ENCODE peak calls at places on chromosomes 1 and 21, in nine cellular contexts. P is left ventricle myocardium inferior; K is prostate gland; I is tibial artery; Z is BE2C; D is H7; M is effector memory CD4-positive, alpha-beta T cell; E is GM06990; G is aorta. N is an unnamed sample.

GRCh38 chr1:109024651-109025050 is 17.3 kb downstream of the WDR47 start:
- DNase-seq in P (no peak), K (no peak), I (no peak), Z (no peak), D (no peak), M (no peak), E (no peak), G (no peak), N (no peak)

GRCh38 chr1:88726697-88727096 is 42.6 kb downstream of the PKN2 start:
- DNase-seq in P (no peak), K (no peak), I (no peak), Z (no peak), D (no peak), M (no peak), E (no peak), G (no peak), N (no peak)

GRCh38 chr1:225602590-225603206 is 50.2 kb downstream of the ENAH start:
- DNase-seq in P (no peak), K (no peak), I (no peak), Z (no peak), D (no peak), M (no peak), E (no peak), G (no peak), N (no peak)

GRCh38 chr1:212703991-212704564 is 4.4 kb upstream of the BATF3 start:
- DNase-seq in P (no peak), K (no peak), I (no peak), Z (no peak), D (no peak), M (no peak), E (no peak), G (no peak), N (no peak)

GRCh38 chr21:27590271-27590670 is 623.4 kb upstream of the ADAMTS5 start:
- DNase-seq in P (peak; percentile 31), K (no peak), I (peak; percentile 30), Z (no peak), D (no peak), M (no peak), E (no peak), G (no peak), N (no peak)

GRCh38 chr21:34020005-34020847 is 53.2 kb upstream of the MRPS6 start:
- DNase-seq in P (no peak), K (no peak), I (no peak), Z (no peak), D (no peak), M (no peak), E (peak; percentile 79), G (no peak), N (no peak)

GRCh38 chr1:59972216-59972924 is 45.8 kb upstream of the CYP2J2 start:
- DNase-seq in P (no peak), K (no peak), I (no peak), Z (peak; percentile 9), D (no peak), M (no peak), E (no peak), G (no peak), N (no peak)

GRCh38 chr21:32826317-32827167 is 55.0 kb upstream of the PAXBP1 start:
- DNase-seq in P (no peak), K (peak; percentile 21), I (no peak), Z (peak; percentile 33), D (peak; percentile 66), M (no peak), E (no peak), G (no peak), N (peak; percentile 38)

GRCh38 chr1:114015075-114015474 is 35.8 kb downstream of the OLFML3 start:
- DNase-seq in P (no peak), K (no peak), I (no peak), Z (no peak), D (no peak), M (no peak), E (no peak), G (no peak), N (peak; percentile 59)

DNA sequence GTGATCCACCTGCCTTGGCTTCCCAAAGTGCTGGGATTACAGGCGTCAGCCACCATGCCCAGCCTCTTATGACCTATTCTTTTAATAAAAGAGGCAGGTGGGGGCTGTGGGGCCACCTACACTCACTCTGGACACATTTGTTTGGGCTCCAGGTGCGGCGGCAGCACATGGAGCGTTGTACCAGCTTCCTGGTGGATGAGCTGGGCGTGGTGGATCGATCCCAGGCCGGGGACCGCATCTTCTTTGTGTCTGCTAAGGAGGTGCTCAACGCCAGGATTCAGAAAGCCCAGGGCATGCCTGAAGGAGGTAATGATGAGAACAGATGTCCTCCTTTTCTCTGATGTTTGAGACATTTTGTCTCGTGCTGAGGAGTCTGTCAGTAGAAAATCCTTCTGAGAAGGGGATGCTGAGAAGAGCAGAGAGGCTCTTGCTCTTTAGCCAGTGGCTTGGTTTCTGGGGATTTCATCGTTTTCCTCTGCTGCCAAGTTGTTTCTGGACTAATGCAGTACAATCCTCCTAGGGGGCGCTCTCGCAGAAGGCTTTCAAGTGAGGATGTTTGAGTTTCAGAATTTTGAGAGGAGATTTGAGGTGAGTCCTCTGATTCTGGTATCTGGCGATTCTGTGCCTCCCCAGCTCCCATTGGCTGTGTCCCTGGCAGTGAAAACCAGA is 17.9 kb upstream of the MIIP start:
- DNase-seq in P (no peak), K (no peak), I (no peak), Z (peak; percentile 52), D (peak; percentile 83), M (no peak), E (no peak), G (no peak), N (no peak)
- H3K36me3 ChIP-seq in P (peaks cover 100% of the 10 kb centered on the region), K (peaks cover 10% of the 10 kb centered on the region), I (peaks cover 98% of the 10 kb centered on the region), Z (peaks cover 43% of the 10 kb centered on the region), D (peaks cover 55% of the 10 kb centered on the region), M (peaks cover 68% of the 10 kb centered on the region), E (peaks cover 29% of the 10 kb centered on the region), G (peaks cover 9% of the 10 kb centered on the region), N (peaks cover 50% of the 10 kb centered on the region)

GRCh38 chr1:194233069-194233468 is 1046.7 kb upstream of the B3GALT2 start:
- DNase-seq in P (no peak), K (no peak), I (no peak), Z (no peak), D (no peak), M (no peak), E (no peak), G (no peak), N (no peak)

GRCh38 chr1:194225781-194226180 is 1039.4 kb upstream of the B3GALT2 start:
- DNase-seq in P (no peak), K (no peak), I (no peak), Z (no peak), D (no peak), M (no peak), E (no peak), G (no peak), N (no peak)

GRCh38 chr1:194227157-194227556 is 1040.7 kb upstream of the B3GALT2 start:
- DNase-seq in P (no peak), K (no peak), I (no peak), Z (no peak), D (no peak), M (no peak), E (no peak), G (no peak), N (no peak)

DNA sequence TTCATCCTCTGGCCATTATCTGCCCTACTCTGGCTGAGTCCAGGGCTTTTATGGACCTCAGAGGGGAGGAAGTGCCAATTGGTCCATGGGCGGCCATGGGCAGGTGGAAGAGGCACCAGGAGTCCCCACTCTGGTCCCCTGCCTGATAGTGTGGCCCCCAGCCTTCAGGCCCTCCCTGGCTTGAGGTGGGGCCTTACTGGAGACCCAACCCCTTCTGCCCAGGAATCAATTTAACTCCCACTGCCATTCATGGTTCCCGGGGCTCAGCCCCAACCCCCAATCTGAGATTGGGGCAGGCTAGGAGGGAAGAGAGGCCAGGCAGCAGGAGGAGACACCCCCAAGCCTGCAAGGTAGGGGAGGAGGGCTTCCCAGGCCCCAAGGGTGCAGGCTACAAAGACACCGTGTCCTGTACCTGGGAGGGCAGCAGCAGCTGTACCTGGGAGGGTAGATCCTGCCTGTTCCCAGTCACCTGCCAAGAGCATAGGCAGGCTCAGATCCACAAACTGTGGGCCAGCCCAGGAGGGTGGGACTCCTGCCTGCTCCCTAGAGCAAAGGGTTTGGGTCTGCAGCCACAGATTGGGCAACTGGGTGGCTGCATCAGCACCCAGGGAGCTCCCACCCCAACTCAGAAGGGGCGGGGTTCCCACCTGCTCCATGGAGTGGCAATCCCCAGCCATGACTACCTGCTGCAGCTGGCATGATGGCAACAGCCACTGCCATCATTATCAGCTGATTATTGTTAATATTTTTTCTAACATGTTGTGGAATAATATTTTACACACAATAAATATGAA is 1044.1 kb upstream of the B3GALT2 start:
- DNase-seq in P (no peak), K (no peak), I (no peak), Z (no peak), D (no peak), M (no peak), E (no peak), G (no peak), N (no peak)
- H3K36me3 ChIP-seq in P (no peaks in the 10 kb centered on the region), K (no peaks in the 10 kb centered on the region), I (no peaks in the 10 kb centered on the region), Z (no peaks in the 10 kb centered on the region), D (no peaks in the 10 kb centered on the region), M (no peaks in the 10 kb centered on the region), E (no peaks in the 10 kb centered on the region), G (no peaks in the 10 kb centered on the region), N (no peaks in the 10 kb centered on the region)

GRCh38 chr21:44933938-44934260 is 5.9 kb upstream of the SLX9 start:
- DNase-seq in P (no peak), K (no peak), I (no peak), Z (no peak), D (no peak), M (no peak), E (no peak), G (no peak), N (no peak)

GRCh38 chr21:44934276-44934675 is 5.6 kb upstream of the SLX9 start:
- DNase-seq in P (no peak), K (no peak), I (no peak), Z (no peak), D (no peak), M (no peak), E (no peak), G (no peak), N (no peak)

GRCh38 chr21:44934797-44935532 is 4.9 kb upstream of the SLX9 start:
- DNase-seq in P (peak; percentile 7), K (no peak), I (no peak), Z (no peak), D (no peak), M (no peak), E (no peak), G (peak; percentile 69), N (no peak)

GRCh38 chr21:44933199-44933937 is 6.5 kb upstream of the SLX9 start:
- DNase-seq in P (peak; percentile 12), K (no peak), I (no peak), Z (no peak), D (peak; percentile 49), M (no peak), E (no peak), G (peak; percentile 71), N (no peak)

DNA sequence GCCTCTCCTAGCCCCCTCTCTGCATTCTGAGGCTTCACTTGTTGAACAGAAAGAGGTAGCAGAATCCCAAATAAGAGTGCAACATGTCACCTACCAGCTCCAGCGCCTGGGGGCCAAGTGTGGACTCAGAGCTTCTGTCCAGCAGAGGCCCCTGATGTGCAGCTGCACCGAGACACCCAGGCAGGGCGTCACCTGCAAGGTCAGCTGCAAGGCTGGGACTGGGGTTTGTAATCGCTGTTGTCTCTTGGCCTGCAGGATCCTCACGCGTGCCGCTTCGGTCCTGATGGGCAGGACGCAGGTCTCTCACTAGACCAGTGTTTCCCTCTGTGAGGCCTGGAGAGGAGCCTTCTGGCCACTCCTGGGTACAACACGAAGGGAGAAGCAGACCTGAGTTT is 4.3 kb upstream of the SLX9 start:
- DNase-seq in P (peak; percentile 11), K (no peak), I (no peak), Z (no peak), D (no peak), M (no peak), E (no peak), G (peak; percentile 36), N (no peak)
- H3K36me3 ChIP-seq in P (no peaks in the 10 kb centered on the region), K (no peaks in the 10 kb centered on the region), I (peaks cover 4% of the 10 kb centered on the region), Z (no peaks in the 10 kb centered on the region), D (no peaks in the 10 kb centered on the region), M (no peaks in the 10 kb centered on the region), E (no peaks in the 10 kb centered on the region), G (no peaks in the 10 kb centered on the region), N (no peaks in the 10 kb centered on the region)

GRCh38 chr1:37854406-37854805 is 5.0 kb downstream of the MTF1 start:
- DNase-seq in P (no peak), K (no peak), I (no peak), Z (no peak), D (no peak), M (no peak), E (no peak), G (no peak), N (no peak)
- H3K36me3 ChIP-seq in P (peaks cover 28% of the 10 kb centered on the region), K (no peaks in the 10 kb centered on the region), I (peaks cover 11% of the 10 kb centered on the region), Z (peaks cover 2% of the 10 kb centered on the region), D (peaks cover 6% of the 10 kb centered on the region), M (peaks cover 8% of the 10 kb centered on the region), E (peaks cover 6% of the 10 kb centered on the region), G (peaks cover 6% of the 10 kb centered on the region), N (peaks cover 7% of the 10 kb centered on the region)

N was measured in mammary epithelial cell.